ENCODE peak calls at places on chromosomes 3 and 15, in ten cellular contexts. F is lung, T is endothelial cell, S is ovary, L is heart left ventricle, Y is upper lobe of left lung, X is GM12864, J is WTC11, K is fibroblast of the aortic adventitia, W is A549. V is an unnamed sample.

GRCh38 chr15:77107531-77108355 is 36.8 kb upstream of the TSPAN3 start:
- DNase-seq in F (peak), T (peak), S (peak), L (peak), Y (peak), X (no peak), J (peak), K (peak), W (peak), V (peak)

GRCh38 chr15:58666957-58667356 is 82.5 kb downstream of the ADAM10 start:
- DNase-seq in F (no peak), T (no peak), S (no peak), L (no peak), Y (no peak), X (no peak), J (no peak), K (peak), W (peak), V (peak)

GRCh38 chr3:102225407-102226132 is 209.2 kb upstream of the ZPLD1 start:
- DNase-seq in F (no peak), T (no peak), S (no peak), L (no peak), Y (no peak), X (no peak), J (no peak), K (peak), W (peak), V (peak)

GRCh38 chr3:30770387-30770786 is 124.1 kb downstream of the GADL1 start:
- DNase-seq in F (peak), T (no peak), S (no peak), L (peak), Y (peak), X (no peak), J (no peak), K (peak), W (peak), V (peak)

GRCh38 chr3:143507735-143508580 is 340.3 kb downstream of the SLC9A9 start:
- DNase-seq in F (no peak), T (no peak), S (no peak), L (no peak), Y (no peak), X (no peak), J (no peak), K (peak), W (peak), V (peak)

GRCh38 chr3:46953265-46954010 is 23.1 kb downstream of the CCDC12 start:
- DNase-seq in F (no peak), T (no peak), S (no peak), L (no peak), Y (no peak), X (no peak), J (no peak), K (no peak), W (no peak), V (no peak)

GRCh38 chr3:69425249-69425648 is 39.4 kb upstream of the FRMD4B start:
- DNase-seq in F (no peak), T (peak), S (no peak), L (no peak), Y (no peak), X (no peak), J (peak), K (peak), W (peak), V (peak)

GRCh38 chr3:116863842-116864626 is 154.5 kb downstream of the TUSC7 start:
- DNase-seq in F (no peak), T (peak), S (no peak), L (no peak), Y (no peak), X (peak), J (peak), K (peak), W (peak), V (peak)

GRCh38 chr3:101509276-101509675 is 3.7 kb downstream of the SENP7 start:
- DNase-seq in F (no peak), T (no peak), S (no peak), L (no peak), Y (no peak), X (no peak), J (no peak), K (no peak), W (no peak), V (peak)

GRCh38 chr3:38003371-38003816 is 12.8 kb downstream of the VILL start:
- DNase-seq in F (no peak), T (peak), S (peak), L (peak), Y (peak), X (no peak), J (peak), K (peak), W (peak), V (peak)

GRCh38 chr3:79038057-79038456 is 729.7 kb downstream of the ROBO1 start:
- DNase-seq in F (no peak), T (no peak), S (no peak), L (no peak), Y (no peak), X (no peak), J (no peak), K (no peak), W (no peak), V (peak)

GRCh38 chr15:95129589-95129988 is 898.2 kb downstream of the MCTP2 start:
- DNase-seq in F (no peak), T (no peak), S (peak), L (peak), Y (no peak), X (no peak), J (no peak), K (no peak), W (no peak), V (peak)

GRCh38 chr15:69562564-69562963 is 109.9 kb downstream of the RPLP1 start:
- DNase-seq in F (no peak), T (no peak), S (no peak), L (no peak), Y (no peak), X (no peak), J (no peak), K (no peak), W (no peak), V (no peak)

GRCh38 chr3:70606018-70606417 is 293.6 kb upstream of the MDFIC2 start:
- DNase-seq in F (no peak), T (no peak), S (no peak), L (no peak), Y (no peak), X (no peak), J (no peak), K (no peak), W (no peak), V (no peak)

GRCh38 chr3:188687389-188687788 is 484.4 kb upstream of the TPRG1 start:
- DNase-seq in F (no peak), T (peak), S (no peak), L (no peak), Y (peak), X (no peak), J (peak), K (peak), W (peak), V (peak)

GRCh38 chr3:185424435-185424834 is 61.5 kb downstream of the MAP3K13 start:
- DNase-seq in F (no peak), T (no peak), S (no peak), L (no peak), Y (no peak), X (no peak), J (no peak), K (no peak), W (no peak), V (no peak)

DNA sequence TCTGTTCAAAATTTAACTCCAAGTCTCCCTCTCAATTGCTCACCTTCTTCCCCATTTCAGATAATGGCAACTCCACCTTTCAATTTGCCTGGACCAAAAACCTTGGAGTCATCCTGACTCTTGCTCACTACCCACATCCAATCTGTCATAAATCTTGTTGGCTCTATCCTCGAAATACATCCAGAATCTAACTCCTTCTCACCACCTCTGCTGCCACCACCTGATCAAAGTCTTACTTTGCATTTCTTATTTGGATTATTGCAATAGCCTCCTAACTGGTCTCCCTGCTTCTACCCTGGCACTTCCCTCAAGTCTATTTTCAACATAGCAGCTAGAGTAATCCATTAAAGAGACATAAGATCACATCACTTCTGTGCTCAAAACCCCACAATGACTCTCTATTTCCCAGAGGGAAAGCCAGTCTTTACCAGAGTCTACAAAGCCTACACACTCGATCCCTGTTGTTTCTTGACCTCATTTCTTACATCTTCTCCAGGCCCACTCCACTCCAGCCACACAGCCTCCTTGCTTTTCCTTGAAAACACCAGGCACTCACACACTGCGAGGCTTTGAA is 86.6 kb downstream of the GPR156 start:
- DNase-seq in F (no peak), T (no peak), S (no peak), L (no peak), Y (no peak), X (no peak), J (no peak), K (peak), W (peak), V (peak)
- TF ChIP-seq CTCF in F (no peak), T (no peak), S (no peak), L (peak), Y (peak), X (peak), J (no peak), K (peak), W (peak), V (no peak)

GRCh38 chr3:10160925-10161324 is 3.8 kb upstream of the IRAK2 start:
- DNase-seq in F (no peak), T (no peak), S (no peak), L (no peak), Y (no peak), X (no peak), J (no peak), K (no peak), W (peak), V (no peak)

GRCh38 chr3:10166213-10166604 is 1.5 kb downstream of the IRAK2 start:
- DNase-seq in F (no peak), T (no peak), S (no peak), L (no peak), Y (no peak), X (no peak), J (no peak), K (no peak), W (no peak), V (no peak)

GRCh38 chr3:10169000-10169496 is 4.3 kb downstream of the IRAK2 start:
- DNase-seq in F (no peak), T (no peak), S (no peak), L (no peak), Y (no peak), X (no peak), J (no peak), K (no peak), W (peak), V (no peak)

GRCh38 chr3:10162147-10162546 is 2.6 kb upstream of the IRAK2 start:
- DNase-seq in F (no peak), T (no peak), S (no peak), L (no peak), Y (no peak), X (no peak), J (no peak), K (no peak), W (no peak), V (no peak)

DNA sequence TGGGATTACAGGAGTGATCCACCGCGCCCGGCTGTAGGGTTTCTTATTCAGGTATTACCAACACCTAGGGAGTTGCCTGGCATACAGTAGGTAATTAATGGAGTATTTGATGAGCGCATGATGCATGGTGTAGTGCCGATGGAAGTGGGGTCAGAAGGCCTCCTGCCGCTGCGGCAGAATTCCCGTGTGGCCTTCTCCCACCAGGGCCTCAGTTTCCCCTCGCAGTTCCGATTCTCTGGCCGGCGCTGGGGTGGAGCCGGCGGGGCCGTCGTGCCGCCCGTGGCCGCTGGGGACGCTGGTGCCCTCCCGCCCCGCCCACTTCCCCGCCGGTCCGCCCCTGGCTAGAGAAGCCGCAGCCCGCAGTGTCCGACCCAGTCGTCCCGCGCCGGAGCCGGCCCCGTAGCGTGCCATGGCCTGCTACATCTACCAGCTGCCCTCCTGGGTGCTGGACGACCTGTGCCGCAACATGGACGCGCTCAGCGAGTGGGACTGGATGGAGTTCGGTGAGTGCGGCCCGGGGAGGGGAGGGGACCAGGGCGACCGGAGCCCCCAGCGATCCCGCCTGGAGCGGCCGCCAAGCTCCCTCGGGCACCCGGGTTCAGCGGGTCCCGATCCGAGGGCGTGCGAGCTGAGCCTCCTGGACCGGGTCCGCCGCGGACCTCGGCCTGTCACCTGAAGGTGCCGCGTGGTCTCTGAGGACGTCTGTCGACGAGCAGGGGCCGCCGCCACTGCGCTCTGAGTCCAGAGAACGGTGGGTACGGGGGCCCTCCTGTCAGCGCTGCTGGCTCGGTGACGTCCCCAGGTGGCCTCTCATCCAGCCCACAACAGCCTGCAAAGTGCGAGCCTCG is at the start of gene IRAK2:
- DNase-seq in F (peak), T (peak), S (peak), L (peak), Y (peak), X (no peak), J (peak), K (peak), W (peak), V (peak)
- TF ChIP-seq CTCF in F (peak), T (peak), S (peak), L (peak), Y (peak), X (peak), J (peak), K (peak), W (peak), V (peak)

DNA sequence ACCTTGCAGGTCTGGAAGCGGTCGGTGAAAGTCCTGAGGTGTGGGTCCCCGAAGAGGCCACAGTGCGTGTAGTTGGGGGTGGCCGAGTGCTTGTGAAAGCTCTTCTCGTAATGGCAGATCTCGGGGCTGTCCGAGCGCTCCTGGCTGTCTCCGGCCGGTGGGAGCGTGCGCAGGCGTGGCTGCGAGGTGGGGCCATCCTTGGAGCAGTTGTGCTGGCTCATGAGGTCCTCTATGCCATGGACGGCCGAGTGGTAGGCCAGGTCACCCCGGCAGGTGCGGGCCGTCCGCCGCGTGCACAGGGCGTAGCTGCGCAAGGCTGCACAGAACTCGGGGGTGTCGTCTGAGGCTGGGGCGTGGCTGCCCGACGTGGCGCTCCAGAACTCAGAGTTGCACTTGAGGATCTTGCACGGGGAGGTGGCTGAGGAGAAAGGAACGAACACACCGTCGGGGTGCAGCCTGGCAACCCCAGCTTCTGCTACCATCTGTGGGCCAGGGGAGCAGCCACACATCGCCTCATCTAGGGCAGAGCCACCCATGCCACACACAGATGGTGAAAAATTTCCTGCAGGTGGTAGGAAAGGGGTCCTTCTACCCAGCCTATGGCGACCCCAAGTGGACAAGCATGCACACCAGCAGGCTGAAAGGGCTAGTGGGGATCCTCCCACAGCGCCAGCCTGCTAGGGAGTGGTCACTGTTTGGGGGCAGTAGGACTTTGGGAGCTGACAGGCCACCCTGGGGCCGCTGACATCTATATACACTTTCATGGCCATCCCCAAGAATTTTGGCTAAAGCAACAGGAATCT is 36.7 kb downstream of the RGMA start:
- DNase-seq in F (no peak), T (no peak), S (no peak), L (no peak), Y (no peak), X (no peak), J (no peak), K (no peak), W (peak), V (no peak)
- TF ChIP-seq CTCF in F (no peak), T (no peak), S (no peak), L (no peak), Y (no peak), X (peak), J (no peak), K (no peak), W (peak), V (no peak)

GRCh38 chr3:36707623-36708409 is 56.5 kb downstream of the DCLK3 start:
- DNase-seq in F (no peak), T (no peak), S (no peak), L (no peak), Y (no peak), X (no peak), J (no peak), K (peak), W (peak), V (peak)
- TF ChIP-seq CTCF in F (no peak), T (peak), S (no peak), L (no peak), Y (no peak), X (peak), J (no peak), K (peak), W (peak), V (peak)